ENCODE peak calls at places on chromosomes 12 and 14, in six cellular contexts. One of them, this sample, is unnamed.

GRCh38 chr14:87017335-87017734 is 975.6 kb downstream of the GALC start:
- DNase-seq in K562: no peak
- DNase-seq in HepG2: no peak
- DNase-seq in H1: no peak
- DNase-seq in A549: no peak
- DNase-seq in GM12878: no peak
- DNase-seq in this sample: no peak

GRCh38 chr12:13440844-13441243 is 244.3 kb downstream of the EMP1 start:
- DNase-seq in A549: no peak
- DNase-seq in K562: no peak
- DNase-seq in HepG2: no peak
- DNase-seq in H1: no peak
- DNase-seq in GM12878: no peak
- DNase-seq in this sample: no peak

GRCh38 chr14:81406863-81407262 is 6.7 kb upstream of the STON2 start:
- DNase-seq in H1: no peak
- DNase-seq in A549: no peak
- DNase-seq in K562: peak
- DNase-seq in GM12878: no peak
- DNase-seq in HepG2: peak
- DNase-seq in this sample: no peak

GRCh38 chr14:74035556-74035955 is 16.4 kb downstream of the BBOF1 start:
- DNase-seq in K562: no peak
- DNase-seq in GM12878: no peak
- DNase-seq in A549: no peak
- DNase-seq in HepG2: no peak
- DNase-seq in H1: no peak
- DNase-seq in this sample: no peak

GRCh38 chr12:12086975-12087692 is 16.4 kb downstream of the BCL2L14 start:
- DNase-seq in HepG2: no peak
- DNase-seq in H1: no peak
- DNase-seq in K562: no peak
- DNase-seq in GM12878: no peak
- DNase-seq in A549: no peak
- DNase-seq in this sample: no peak

GRCh38 chr12:43637116-43637515 is 85.1 kb upstream of the ADAMTS20 start:
- DNase-seq in HepG2: no peak
- DNase-seq in H1: no peak
- DNase-seq in K562: no peak
- DNase-seq in A549: no peak
- DNase-seq in GM12878: no peak
- DNase-seq in this sample: no peak

GRCh38 chr12:95815635-95816212 is 25.2 kb upstream of the NTN4 start:
- DNase-seq in H1: no peak
- DNase-seq in A549: peak
- DNase-seq in HepG2: peak
- DNase-seq in GM12878: no peak
- DNase-seq in K562: peak
- DNase-seq in this sample: peak

GRCh38 chr12:59115526-59115925 is 195.2 kb upstream of the LRIG3 start:
- DNase-seq in GM12878: no peak
- DNase-seq in HepG2: no peak
- DNase-seq in A549: no peak
- DNase-seq in H1: no peak
- DNase-seq in K562: no peak
- DNase-seq in this sample: no peak

GRCh38 chr12:46124848-46125619 is 134.7 kb upstream of the SCAF11 start:
- DNase-seq in A549: peak
- DNase-seq in K562: peak
- DNase-seq in GM12878: no peak
- DNase-seq in HepG2: peak
- DNase-seq in H1: no peak
- DNase-seq in this sample: peak

GRCh38 chr12:3551976-3552725 is 61.1 kb downstream of the PRMT8 start:
- DNase-seq in A549: no peak
- DNase-seq in GM12878: no peak
- DNase-seq in K562: no peak
- DNase-seq in H1: peak
- DNase-seq in HepG2: no peak
- DNase-seq in this sample: no peak

GRCh38 chr12:3554547-3555115 is 63.6 kb downstream of the PRMT8 start:
- DNase-seq in K562: no peak
- DNase-seq in H1: no peak
- DNase-seq in HepG2: no peak
- DNase-seq in A549: no peak
- DNase-seq in GM12878: no peak
- DNase-seq in this sample: no peak

GRCh38 chr12:3553221-3553620 is 62.2 kb downstream of the PRMT8 start:
- DNase-seq in A549: no peak
- DNase-seq in H1: no peak
- DNase-seq in GM12878: no peak
- DNase-seq in K562: no peak
- DNase-seq in HepG2: no peak
- DNase-seq in this sample: no peak

GRCh38 chr12:3552726-3553045 is 61.7 kb downstream of the PRMT8 start:
- DNase-seq in K562: no peak
- DNase-seq in GM12878: no peak
- DNase-seq in A549: no peak
- DNase-seq in HepG2: no peak
- DNase-seq in H1: no peak
- DNase-seq in this sample: no peak

DNA sequence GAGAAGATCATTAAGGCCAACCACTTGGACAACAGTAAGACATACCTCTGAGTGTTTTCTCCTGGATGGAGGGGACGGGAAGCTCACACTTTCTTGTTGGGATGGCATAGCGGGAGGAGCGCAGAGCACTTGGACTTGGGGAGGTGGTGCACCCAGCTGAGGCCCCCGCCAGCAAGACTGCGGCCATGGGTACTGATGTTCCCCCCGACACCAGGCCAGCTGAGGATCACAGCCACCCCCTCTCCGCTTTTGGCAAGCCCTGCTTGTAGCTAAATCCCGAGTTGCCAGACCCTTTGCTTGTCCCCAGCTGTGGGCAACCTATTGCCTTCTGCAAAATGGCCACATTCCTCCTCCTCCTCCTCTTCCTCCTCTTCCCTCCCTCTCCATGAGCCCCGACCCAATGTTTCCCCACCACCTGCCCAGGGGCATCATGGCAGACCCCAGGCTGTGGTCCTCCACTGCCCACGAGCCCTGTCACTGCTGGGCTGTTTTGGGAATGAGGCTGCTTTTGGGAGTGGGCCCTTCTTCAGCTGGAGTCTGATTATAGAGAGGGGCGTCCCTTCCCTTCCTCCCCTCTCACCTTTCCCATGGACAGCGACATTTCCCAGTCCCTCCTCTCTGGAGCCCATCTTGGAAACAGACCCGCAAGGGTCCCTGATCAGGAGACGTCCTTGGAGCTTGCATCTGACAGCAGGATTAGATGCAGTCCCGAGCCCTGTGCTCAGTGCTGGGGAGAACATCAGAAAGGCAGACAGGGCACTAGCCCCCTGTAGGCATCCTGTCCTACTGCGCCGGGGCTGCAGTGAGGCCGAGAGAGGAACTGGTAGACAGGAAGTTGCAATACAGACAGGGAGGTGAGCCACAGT is 62.9 kb downstream of the PRMT8 start:
- DNase-seq in K562: no peak
- DNase-seq in HepG2: no peak
- DNase-seq in H1: no peak
- DNase-seq in GM12878: no peak
- DNase-seq in A549: no peak
- DNase-seq in this sample: peak
- TF ChIP-seq RAD21 in K562: no peak
- TF ChIP-seq RAD21 in HepG2: no peak
- TF ChIP-seq RAD21 in H1: no peak
- TF ChIP-seq RAD21 in GM12878: no peak
- TF ChIP-seq RAD21 in A549: no peak
- TF ChIP-seq RAD21 in this sample: no peak

GRCh38 chr14:95315579-95315978 is 4.1 kb downstream of the CLMN start:
- DNase-seq in A549: no peak
- DNase-seq in GM12878: no peak
- DNase-seq in HepG2: no peak
- DNase-seq in H1: no peak
- DNase-seq in K562: no peak
- DNase-seq in this sample: no peak

GRCh38 chr14:95313707-95314106 is 6.0 kb downstream of the CLMN start:
- DNase-seq in H1: no peak
- DNase-seq in A549: peak
- DNase-seq in K562: no peak
- DNase-seq in GM12878: no peak
- DNase-seq in HepG2: peak
- DNase-seq in this sample: no peak

GRCh38 chr14:95315156-95315555 is 4.6 kb downstream of the CLMN start:
- DNase-seq in K562: no peak
- DNase-seq in GM12878: no peak
- DNase-seq in H1: no peak
- DNase-seq in A549: no peak
- DNase-seq in HepG2: no peak
- DNase-seq in this sample: no peak

GRCh38 chr14:95313246-95313645 is 6.5 kb downstream of the CLMN start:
- DNase-seq in GM12878: no peak
- DNase-seq in H1: no peak
- DNase-seq in HepG2: no peak
- DNase-seq in A549: no peak
- DNase-seq in K562: no peak
- DNase-seq in this sample: no peak

DNA sequence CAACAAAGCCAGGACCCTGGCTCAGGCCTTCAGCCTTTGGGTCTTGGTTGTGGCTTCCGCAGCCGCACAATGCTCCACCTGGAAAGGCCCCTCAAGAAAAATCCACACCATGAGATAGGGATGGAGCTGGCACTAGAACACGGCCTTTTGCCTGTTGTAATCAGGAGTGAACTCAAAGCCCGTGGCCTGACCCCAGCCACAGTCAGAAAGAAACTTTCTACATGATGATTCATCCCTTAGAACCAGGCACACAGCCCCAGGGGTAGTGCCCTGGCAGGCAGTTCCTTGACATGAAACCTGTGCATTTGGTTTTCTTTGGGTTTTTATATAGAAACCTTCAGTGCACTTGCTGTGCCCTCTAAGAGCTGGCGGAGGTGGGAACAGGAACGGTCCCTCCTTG is 5.1 kb downstream of the CLMN start:
- DNase-seq in K562: no peak
- DNase-seq in H1: no peak
- DNase-seq in HepG2: no peak
- DNase-seq in A549: peak
- DNase-seq in GM12878: peak
- DNase-seq in this sample: peak
- TF ChIP-seq CHD2 in K562: no peak
- TF ChIP-seq CHD2 in H1: no peak
- TF ChIP-seq CHD2 in HepG2: no peak
- TF ChIP-seq CHD2 in A549: no peak
- TF ChIP-seq CHD2 in GM12878: no peak
- TF ChIP-seq CHD2 in this sample: no peak

DNA sequence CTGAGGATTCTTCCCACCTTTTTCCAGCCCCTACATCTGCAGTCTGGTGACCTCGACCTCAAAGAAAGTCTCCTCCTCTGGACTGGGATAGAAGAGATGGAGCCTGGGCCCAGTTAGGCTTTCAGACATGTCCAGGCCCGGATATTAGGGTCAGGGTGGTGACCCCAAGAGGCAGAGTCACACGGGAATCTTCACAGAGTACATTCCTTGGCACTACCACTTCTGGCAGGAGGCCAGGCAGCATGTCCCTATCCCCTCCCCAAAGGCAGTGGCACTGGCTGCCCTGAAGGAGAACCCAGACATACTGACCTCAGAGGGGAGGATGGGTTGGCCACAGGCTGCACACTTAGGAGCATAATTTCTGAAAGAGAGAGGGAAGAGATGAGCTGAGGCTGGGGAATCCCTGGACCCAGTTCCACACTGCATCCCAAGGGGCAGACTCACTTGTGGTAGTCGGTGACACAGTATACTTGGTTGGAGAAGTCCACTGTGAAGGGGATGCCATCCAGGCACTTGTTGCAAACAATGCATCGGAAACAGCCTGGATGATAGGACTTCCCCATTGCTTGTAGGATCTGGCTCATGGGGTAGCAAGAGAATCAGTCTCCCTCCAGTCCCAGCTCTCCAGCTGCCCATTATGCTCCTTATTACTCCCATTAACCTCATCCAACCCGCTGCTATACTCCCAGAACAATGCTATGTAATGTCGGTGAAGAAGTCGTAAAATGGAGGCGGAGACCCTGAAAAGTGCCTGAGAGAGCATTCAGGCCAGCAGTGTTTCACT is 7.6 kb downstream of the AJUBA start:
- DNase-seq in K562: no peak
- DNase-seq in HepG2: no peak
- DNase-seq in H1: no peak
- DNase-seq in GM12878: no peak
- DNase-seq in A549: no peak
- DNase-seq in this sample: no peak
- TF ChIP-seq RAD21 in K562: no peak
- TF ChIP-seq RAD21 in HepG2: no peak
- TF ChIP-seq RAD21 in H1: no peak
- TF ChIP-seq RAD21 in GM12878: no peak
- TF ChIP-seq RAD21 in A549: no peak
- TF ChIP-seq RAD21 in this sample: no peak

GRCh38 chr14:100375273-100375962 is 52.3 kb downstream of the SLC25A47 start:
- DNase-seq in A549: no peak
- DNase-seq in GM12878: peak
- DNase-seq in K562: peak
- DNase-seq in HepG2: peak
- DNase-seq in H1: no peak
- DNase-seq in this sample: peak
- TF ChIP-seq CHD2 in A549: no peak
- TF ChIP-seq CHD2 in GM12878: peak
- TF ChIP-seq CHD2 in K562: no peak
- TF ChIP-seq CHD2 in HepG2: no peak
- TF ChIP-seq CHD2 in H1: no peak
- TF ChIP-seq CHD2 in this sample: no peak

GRCh38 chr12:57899010-57899662 is 42.2 kb upstream of the ATP23 start:
- DNase-seq in A549: no peak
- DNase-seq in K562: no peak
- DNase-seq in HepG2: no peak
- DNase-seq in GM12878: peak
- DNase-seq in H1: no peak
- DNase-seq in this sample: no peak
- TF ChIP-seq RAD21 in A549: no peak
- TF ChIP-seq RAD21 in K562: no peak
- TF ChIP-seq RAD21 in HepG2: no peak
- TF ChIP-seq RAD21 in GM12878: no peak
- TF ChIP-seq RAD21 in H1: no peak
- TF ChIP-seq RAD21 in this sample: no peak

DNA sequence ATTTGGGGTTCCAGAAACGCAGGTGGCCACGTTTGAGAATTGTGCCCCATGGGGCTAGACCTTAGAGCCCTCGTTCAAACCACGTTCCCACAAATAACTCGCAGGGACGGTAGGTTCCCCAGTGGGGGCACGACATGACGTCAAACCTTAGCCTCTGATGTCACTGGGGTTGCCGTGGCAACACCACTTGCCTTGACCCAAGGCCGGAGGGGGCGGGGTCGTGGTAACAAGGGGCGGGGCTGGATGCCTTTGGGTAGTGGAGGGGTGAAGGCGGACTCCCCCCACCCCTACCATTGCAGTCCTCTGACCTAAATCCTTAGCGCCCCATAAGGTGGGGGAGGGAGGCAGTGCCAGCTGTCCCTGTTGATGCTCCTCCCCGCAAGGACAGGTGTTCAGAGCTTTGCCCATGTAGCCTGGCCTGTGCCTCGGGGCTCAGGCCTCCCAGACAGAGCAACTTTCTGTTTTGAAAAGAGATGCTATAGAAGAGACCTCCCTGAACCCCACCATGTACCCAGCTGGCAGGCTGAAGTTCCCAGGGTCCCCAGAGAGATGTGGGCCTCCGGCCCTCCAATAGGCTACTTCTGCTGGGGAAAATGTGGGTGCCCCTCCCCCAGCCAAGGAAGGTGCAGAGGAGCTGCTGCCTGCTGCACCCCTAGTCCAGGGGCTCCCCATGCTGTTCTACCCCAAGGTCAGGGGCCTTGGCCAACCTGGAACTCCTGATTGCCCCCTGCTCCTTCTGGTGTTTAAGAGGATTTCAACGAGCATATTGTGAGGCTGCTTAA is 1.9 kb downstream of the FAM222A start:
- DNase-seq in HepG2: no peak
- DNase-seq in GM12878: no peak
- DNase-seq in K562: peak
- DNase-seq in A549: no peak
- DNase-seq in H1: peak
- DNase-seq in this sample: peak
- TF ChIP-seq CHD2 in HepG2: no peak
- TF ChIP-seq CHD2 in GM12878: no peak
- TF ChIP-seq CHD2 in K562: no peak
- TF ChIP-seq CHD2 in A549: no peak
- TF ChIP-seq CHD2 in H1: no peak
- TF ChIP-seq CHD2 in this sample: no peak